ENCODE peak calls at places on chromosomes 3 and 15, in five cellular contexts. One of them, this sample, is unnamed.

GRCh38 chr3:111768571-111769100 is 90.4 kb upstream of the PHLDB2 start:
- DNase-seq in glomerular endothelial cell: peak
- DNase-seq in stomach: peak
- DNase-seq in RWPE2: peak
- DNase-seq in activated CD4-positive, alpha-beta T cell treated with anti-CD3 and anti-CD28 coated beads, Interleukin-2, amount 10 ng/mL, durations not matched to agents 7 days and 5 days: no peak
- DNase-seq in this sample: no peak

GRCh38 chr3:5290915-5291314 is 103.4 kb downstream of the EDEM1 start:
- DNase-seq in stomach: no peak
- DNase-seq in RWPE2: no peak
- DNase-seq in activated CD4-positive, alpha-beta T cell treated with anti-CD3 and anti-CD28 coated beads, Interleukin-2, amount 10 ng/mL, durations not matched to agents 7 days and 5 days: no peak
- DNase-seq in glomerular endothelial cell: no peak
- DNase-seq in this sample: no peak

GRCh38 chr3:100316656-100317069 is 17.9 kb upstream of the NIT2 start:
- DNase-seq in activated CD4-positive, alpha-beta T cell treated with anti-CD3 and anti-CD28 coated beads, Interleukin-2, amount 10 ng/mL, durations not matched to agents 7 days and 5 days: peak
- DNase-seq in RWPE2: no peak
- DNase-seq in stomach: no peak
- DNase-seq in glomerular endothelial cell: peak
- DNase-seq in this sample: no peak

GRCh38 chr3:112813016-112813415 is 33.6 kb downstream of the CD200R1L start:
- DNase-seq in stomach: no peak
- DNase-seq in activated CD4-positive, alpha-beta T cell treated with anti-CD3 and anti-CD28 coated beads, Interleukin-2, amount 10 ng/mL, durations not matched to agents 7 days and 5 days: no peak
- DNase-seq in RWPE2: no peak
- DNase-seq in glomerular endothelial cell: no peak
- DNase-seq in this sample: no peak

GRCh38 chr15:52803543-52804306 is 13.6 kb upstream of the ONECUT1 start:
- DNase-seq in glomerular endothelial cell: no peak
- DNase-seq in activated CD4-positive, alpha-beta T cell treated with anti-CD3 and anti-CD28 coated beads, Interleukin-2, amount 10 ng/mL, durations not matched to agents 7 days and 5 days: no peak
- DNase-seq in RWPE2: peak
- DNase-seq in stomach: no peak
- DNase-seq in this sample: no peak

GRCh38 chr3:74269689-74270088 is 344.8 kb downstream of the CNTN3 start:
- DNase-seq in glomerular endothelial cell: no peak
- DNase-seq in activated CD4-positive, alpha-beta T cell treated with anti-CD3 and anti-CD28 coated beads, Interleukin-2, amount 10 ng/mL, durations not matched to agents 7 days and 5 days: no peak
- DNase-seq in RWPE2: no peak
- DNase-seq in stomach: no peak
- DNase-seq in this sample: no peak

GRCh38 chr15:33586791-33587697 is 276.3 kb downstream of the RYR3 start:
- DNase-seq in stomach: no peak
- DNase-seq in activated CD4-positive, alpha-beta T cell treated with anti-CD3 and anti-CD28 coated beads, Interleukin-2, amount 10 ng/mL, durations not matched to agents 7 days and 5 days: no peak
- DNase-seq in glomerular endothelial cell: no peak
- DNase-seq in RWPE2: no peak
- DNase-seq in this sample: no peak

GRCh38 chr3:185308126-185308754 is 54.4 kb upstream of the EHHADH start:
- DNase-seq in glomerular endothelial cell: no peak
- DNase-seq in stomach: peak
- DNase-seq in activated CD4-positive, alpha-beta T cell treated with anti-CD3 and anti-CD28 coated beads, Interleukin-2, amount 10 ng/mL, durations not matched to agents 7 days and 5 days: peak
- DNase-seq in RWPE2: no peak
- DNase-seq in this sample: no peak

GRCh38 chr3:133106169-133106568 is 68.0 kb downstream of the TMEM108 start:
- DNase-seq in RWPE2: no peak
- DNase-seq in stomach: no peak
- DNase-seq in glomerular endothelial cell: no peak
- DNase-seq in activated CD4-positive, alpha-beta T cell treated with anti-CD3 and anti-CD28 coated beads, Interleukin-2, amount 10 ng/mL, durations not matched to agents 7 days and 5 days: no peak
- DNase-seq in this sample: no peak

GRCh38 chr15:68620721-68621528 is 42.1 kb downstream of the CORO2B start:
- DNase-seq in activated CD4-positive, alpha-beta T cell treated with anti-CD3 and anti-CD28 coated beads, Interleukin-2, amount 10 ng/mL, durations not matched to agents 7 days and 5 days: no peak
- DNase-seq in stomach: peak
- DNase-seq in RWPE2: no peak
- DNase-seq in glomerular endothelial cell: no peak
- DNase-seq in this sample: no peak

GRCh38 chr3:57268416-57268815 is 24.1 kb downstream of the ASB14 start:
- DNase-seq in glomerular endothelial cell: no peak
- DNase-seq in stomach: no peak
- DNase-seq in RWPE2: no peak
- DNase-seq in activated CD4-positive, alpha-beta T cell treated with anti-CD3 and anti-CD28 coated beads, Interleukin-2, amount 10 ng/mL, durations not matched to agents 7 days and 5 days: no peak
- DNase-seq in this sample: no peak

GRCh38 chr15:90629217-90629616 is 87.9 kb upstream of the BLM start:
- DNase-seq in activated CD4-positive, alpha-beta T cell treated with anti-CD3 and anti-CD28 coated beads, Interleukin-2, amount 10 ng/mL, durations not matched to agents 7 days and 5 days: no peak
- DNase-seq in stomach: no peak
- DNase-seq in RWPE2: no peak
- DNase-seq in glomerular endothelial cell: no peak
- DNase-seq in this sample: peak

GRCh38 chr3:129228891-129229585 is 20.4 kb upstream of the COPG1 start:
- DNase-seq in stomach: no peak
- DNase-seq in RWPE2: no peak
- DNase-seq in glomerular endothelial cell: peak
- DNase-seq in activated CD4-positive, alpha-beta T cell treated with anti-CD3 and anti-CD28 coated beads, Interleukin-2, amount 10 ng/mL, durations not matched to agents 7 days and 5 days: no peak
- DNase-seq in this sample: no peak

GRCh38 chr15:65805019-65805738 is 13.1 kb upstream of the DENND4A start:
- DNase-seq in activated CD4-positive, alpha-beta T cell treated with anti-CD3 and anti-CD28 coated beads, Interleukin-2, amount 10 ng/mL, durations not matched to agents 7 days and 5 days: no peak
- DNase-seq in glomerular endothelial cell: no peak
- DNase-seq in RWPE2: no peak
- DNase-seq in stomach: no peak
- DNase-seq in this sample: no peak

GRCh38 chr15:31567861-31568260 is 241.2 kb downstream of the KLF13 start:
- DNase-seq in glomerular endothelial cell: no peak
- DNase-seq in stomach: no peak
- DNase-seq in RWPE2: no peak
- DNase-seq in activated CD4-positive, alpha-beta T cell treated with anti-CD3 and anti-CD28 coated beads, Interleukin-2, amount 10 ng/mL, durations not matched to agents 7 days and 5 days: no peak
- DNase-seq in this sample: no peak

GRCh38 chr3:139664958-139665357 is 12.8 kb downstream of the NMNAT3 start:
- DNase-seq in stomach: no peak
- DNase-seq in RWPE2: no peak
- DNase-seq in glomerular endothelial cell: no peak
- DNase-seq in activated CD4-positive, alpha-beta T cell treated with anti-CD3 and anti-CD28 coated beads, Interleukin-2, amount 10 ng/mL, durations not matched to agents 7 days and 5 days: no peak
- DNase-seq in this sample: no peak

GRCh38 chr3:52270252-52270754 is 8.1 kb downstream of the WDR82 start:
- DNase-seq in activated CD4-positive, alpha-beta T cell treated with anti-CD3 and anti-CD28 coated beads, Interleukin-2, amount 10 ng/mL, durations not matched to agents 7 days and 5 days: no peak
- DNase-seq in RWPE2: no peak
- DNase-seq in glomerular endothelial cell: no peak
- DNase-seq in stomach: no peak
- DNase-seq in this sample: no peak

GRCh38 chr3:5013021-5013906 is 34.0 kb downstream of the BHLHE40 start:
- DNase-seq in activated CD4-positive, alpha-beta T cell treated with anti-CD3 and anti-CD28 coated beads, Interleukin-2, amount 10 ng/mL, durations not matched to agents 7 days and 5 days: no peak
- DNase-seq in stomach: peak
- DNase-seq in glomerular endothelial cell: no peak
- DNase-seq in RWPE2: peak
- DNase-seq in this sample: no peak

This sample was measured in mesenteric fat pad.